ENCODE peak calls at places on chromosomes 4 and X, in four cellular contexts. One of them, this sample, is unnamed.

GRCh38 chrX:141839856-141840255 is 1.7 kb downstream of the MAGEC3 start:
- DNase-seq in cardiac muscle cell: no peak
- DNase-seq in CD8-positive, alpha-beta T cell: no peak
- DNase-seq in K562: no peak
- DNase-seq in this sample: no peak

GRCh38 chr4:151678048-151678853 is 82.6 kb downstream of the GATB start:
- DNase-seq in K562: no peak
- DNase-seq in cardiac muscle cell: no peak
- DNase-seq in CD8-positive, alpha-beta T cell: no peak
- DNase-seq in this sample: no peak

GRCh38 chr4:139595989-139596679 is 40.1 kb upstream of the SETD7 start:
- DNase-seq in K562: no peak
- DNase-seq in cardiac muscle cell: peak
- DNase-seq in CD8-positive, alpha-beta T cell: no peak
- DNase-seq in this sample: no peak

GRCh38 chr4:90943311-90943710 is 816.1 kb downstream of the CCSER1 start:
- DNase-seq in K562: no peak
- DNase-seq in cardiac muscle cell: no peak
- DNase-seq in CD8-positive, alpha-beta T cell: no peak
- DNase-seq in this sample: no peak

GRCh38 chr4:43242611-43243010 is 350.1 kb downstream of the GRXCR1 start:
- DNase-seq in CD8-positive, alpha-beta T cell: no peak
- DNase-seq in cardiac muscle cell: peak
- DNase-seq in K562: no peak
- DNase-seq in this sample: peak

GRCh38 chr4:105895609-105896460 is 564 bp downstream of the NPNT start:
- DNase-seq in CD8-positive, alpha-beta T cell: no peak
- DNase-seq in K562: no peak
- DNase-seq in cardiac muscle cell: peak
- DNase-seq in this sample: no peak

GRCh38 chrX:23788521-23788920 is 5.5 kb downstream of the SAT1 start:
- DNase-seq in CD8-positive, alpha-beta T cell: no peak
- DNase-seq in cardiac muscle cell: no peak
- DNase-seq in K562: no peak
- DNase-seq in this sample: no peak

GRCh38 chrX:7204619-7205018 is 56.7 kb upstream of the PUDP start:
- DNase-seq in CD8-positive, alpha-beta T cell: no peak
- DNase-seq in K562: no peak
- DNase-seq in cardiac muscle cell: no peak
- DNase-seq in this sample: no peak

GRCh38 chr4:22514001-22514400 is 1.9 kb downstream of the ADGRA3 start:
- DNase-seq in K562: no peak
- DNase-seq in CD8-positive, alpha-beta T cell: no peak
- DNase-seq in cardiac muscle cell: peak
- DNase-seq in this sample: no peak

GRCh38 chr4:10182446-10183424 is 66.1 kb upstream of the WDR1 start:
- DNase-seq in CD8-positive, alpha-beta T cell: no peak
- DNase-seq in cardiac muscle cell: no peak
- DNase-seq in K562: peak
- DNase-seq in this sample: no peak

GRCh38 chr4:71020611-71021010 is 27.2 kb downstream of the DCK start:
- DNase-seq in cardiac muscle cell: peak
- DNase-seq in K562: no peak
- DNase-seq in CD8-positive, alpha-beta T cell: no peak
- DNase-seq in this sample: no peak

GRCh38 chr4:69984030-69984443 is 11.7 kb upstream of the STATH start:
- DNase-seq in K562: no peak
- DNase-seq in CD8-positive, alpha-beta T cell: no peak
- DNase-seq in cardiac muscle cell: peak
- DNase-seq in this sample: no peak

GRCh38 chr4:98249831-98250230 is 11.4 kb upstream of the RAP1GDS1 start:
- DNase-seq in cardiac muscle cell: no peak
- DNase-seq in CD8-positive, alpha-beta T cell: no peak
- DNase-seq in K562: no peak
- DNase-seq in this sample: no peak

GRCh38 chrX:134525086-134525792 is 65.3 kb downstream of the HPRT1 start:
- DNase-seq in CD8-positive, alpha-beta T cell: no peak
- DNase-seq in cardiac muscle cell: peak
- DNase-seq in K562: no peak
- DNase-seq in this sample: no peak

GRCh38 chr4:84493092-84493850 is 5.8 kb downstream of the NKX6-1 start:
- DNase-seq in CD8-positive, alpha-beta T cell: no peak
- DNase-seq in K562: no peak
- DNase-seq in cardiac muscle cell: peak
- DNase-seq in this sample: no peak
- H3K4me3 ChIP-seq in CD8-positive, alpha-beta T cell: no peak
- H3K4me3 ChIP-seq in K562: no peak
- H3K4me3 ChIP-seq in cardiac muscle cell: peak
- H3K4me3 ChIP-seq in this sample: no peak

GRCh38 chrX:151973262-151973661 is 1.2 kb downstream of the GABRE start:
- DNase-seq in cardiac muscle cell: no peak
- DNase-seq in K562: no peak
- DNase-seq in CD8-positive, alpha-beta T cell: no peak
- DNase-seq in this sample: no peak
- H3K4me3 ChIP-seq in cardiac muscle cell: no peak
- H3K4me3 ChIP-seq in K562: peak
- H3K4me3 ChIP-seq in CD8-positive, alpha-beta T cell: no peak
- H3K4me3 ChIP-seq in this sample: peak

GRCh38 chr4:155789391-155789790 is 30.6 kb downstream of the GUCY1B1 start:
- DNase-seq in CD8-positive, alpha-beta T cell: no peak
- DNase-seq in cardiac muscle cell: no peak
- DNase-seq in K562: no peak
- DNase-seq in this sample: no peak
- H3K4me3 ChIP-seq in CD8-positive, alpha-beta T cell: no peak
- H3K4me3 ChIP-seq in cardiac muscle cell: no peak
- H3K4me3 ChIP-seq in K562: no peak
- H3K4me3 ChIP-seq in this sample: no peak

DNA sequence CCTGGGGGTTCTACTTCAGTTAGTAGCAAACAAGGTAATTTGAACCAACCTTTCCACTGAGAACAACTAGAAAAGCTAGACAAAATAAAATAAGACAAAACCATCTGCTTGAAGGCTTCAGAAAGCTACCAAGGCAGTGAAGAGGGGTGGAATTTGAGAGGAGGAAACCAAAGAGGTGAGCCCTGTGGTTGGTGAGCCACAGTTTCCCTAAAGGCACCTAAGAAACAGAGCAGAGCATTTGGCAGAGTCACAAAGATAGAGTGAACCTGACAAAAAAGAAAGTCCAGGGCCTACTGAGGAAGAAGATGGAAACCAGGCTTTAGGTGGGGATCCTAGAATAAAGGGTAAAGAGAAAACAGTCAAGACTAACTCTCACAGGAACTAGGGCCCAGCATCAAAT is 44.3 kb downstream of the CHST7 start:
- DNase-seq in K562: no peak
- DNase-seq in cardiac muscle cell: no peak
- DNase-seq in CD8-positive, alpha-beta T cell: no peak
- DNase-seq in this sample: no peak
- H3K4me3 ChIP-seq in K562: no peak
- H3K4me3 ChIP-seq in cardiac muscle cell: no peak
- H3K4me3 ChIP-seq in CD8-positive, alpha-beta T cell: no peak
- H3K4me3 ChIP-seq in this sample: no peak

GRCh38 chrX:39689374-39690104 is 408.2 kb downstream of the BCOR start:
- DNase-seq in CD8-positive, alpha-beta T cell: no peak
- DNase-seq in cardiac muscle cell: no peak
- DNase-seq in K562: no peak
- DNase-seq in this sample: no peak

GRCh38 chrX:39690541-39691415 is 407.0 kb downstream of the BCOR start:
- DNase-seq in CD8-positive, alpha-beta T cell: no peak
- DNase-seq in cardiac muscle cell: no peak
- DNase-seq in K562: no peak
- DNase-seq in this sample: no peak

GRCh38 chrX:39691724-39692123 is 406.0 kb downstream of the BCOR start:
- DNase-seq in cardiac muscle cell: no peak
- DNase-seq in K562: no peak
- DNase-seq in CD8-positive, alpha-beta T cell: no peak
- DNase-seq in this sample: no peak

GRCh38 chrX:39688576-39689373 is 409.0 kb downstream of the BCOR start:
- DNase-seq in CD8-positive, alpha-beta T cell: no peak
- DNase-seq in K562: peak
- DNase-seq in cardiac muscle cell: peak
- DNase-seq in this sample: no peak

DNA sequence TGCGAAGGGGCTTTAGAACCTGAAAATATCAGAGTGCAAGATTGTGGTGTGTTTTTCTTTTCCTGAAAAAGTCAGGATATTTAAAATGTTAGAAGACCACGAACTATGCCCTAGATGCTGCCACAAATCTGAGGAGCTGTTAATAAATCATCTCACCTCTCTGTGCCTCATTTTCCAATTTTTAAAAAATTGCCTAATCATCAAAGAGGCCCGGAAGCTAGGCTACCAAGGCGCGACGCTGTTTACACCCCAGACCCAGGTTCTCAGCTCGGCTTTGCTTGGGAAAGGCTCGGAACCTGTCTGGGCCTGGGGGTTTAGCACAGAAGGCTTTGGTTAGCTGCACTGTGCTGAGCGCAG is 409.6 kb downstream of the BCOR start:
- DNase-seq in CD8-positive, alpha-beta T cell: no peak
- DNase-seq in K562: no peak
- DNase-seq in cardiac muscle cell: no peak
- DNase-seq in this sample: no peak
- H3K4me3 ChIP-seq in CD8-positive, alpha-beta T cell: no peak
- H3K4me3 ChIP-seq in K562: no peak
- H3K4me3 ChIP-seq in cardiac muscle cell: peak
- H3K4me3 ChIP-seq in this sample: peak

GRCh38 chr4:11597506-11597905 is 168.8 kb upstream of the HS3ST1 start:
- DNase-seq in cardiac muscle cell: no peak
- DNase-seq in CD8-positive, alpha-beta T cell: no peak
- DNase-seq in K562: no peak
- DNase-seq in this sample: no peak

GRCh38 chr4:11596989-11597388 is 168.3 kb upstream of the HS3ST1 start:
- DNase-seq in CD8-positive, alpha-beta T cell: no peak
- DNase-seq in K562: no peak
- DNase-seq in cardiac muscle cell: no peak
- DNase-seq in this sample: no peak

GRCh38 chr4:11599044-11599443 is 170.3 kb upstream of the HS3ST1 start:
- DNase-seq in K562: no peak
- DNase-seq in CD8-positive, alpha-beta T cell: no peak
- DNase-seq in cardiac muscle cell: no peak
- DNase-seq in this sample: no peak

GRCh38 chr4:11602606-11603355 is 174.1 kb upstream of the HS3ST1 start:
- DNase-seq in K562: no peak
- DNase-seq in cardiac muscle cell: no peak
- DNase-seq in CD8-positive, alpha-beta T cell: no peak
- DNase-seq in this sample: no peak

GRCh38 chr4:11598591-11598990 is 169.9 kb upstream of the HS3ST1 start:
- DNase-seq in K562: no peak
- DNase-seq in CD8-positive, alpha-beta T cell: no peak
- DNase-seq in cardiac muscle cell: no peak
- DNase-seq in this sample: no peak
- H3K4me3 ChIP-seq in K562: no peak
- H3K4me3 ChIP-seq in CD8-positive, alpha-beta T cell: no peak
- H3K4me3 ChIP-seq in cardiac muscle cell: no peak
- H3K4me3 ChIP-seq in this sample: no peak

DNA sequence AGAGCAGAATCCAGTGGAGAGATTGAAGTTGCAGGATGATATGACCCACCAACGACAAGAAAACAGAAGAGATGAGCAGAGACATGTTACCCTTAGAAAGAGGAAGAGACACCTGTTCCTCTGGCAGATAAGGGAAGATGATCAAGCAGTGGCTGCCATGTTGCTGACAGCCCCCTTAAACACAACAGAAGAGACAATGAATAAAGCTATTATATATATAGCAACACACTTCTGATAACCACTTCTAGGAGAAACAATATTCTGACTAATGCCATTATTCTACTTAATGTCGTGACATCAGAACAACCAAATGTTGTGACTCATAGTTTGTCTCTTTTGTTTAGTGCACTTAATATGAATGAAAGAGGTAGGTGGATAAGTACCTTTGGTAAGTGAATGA is 44.9 kb downstream of the SH3RF1 start:
- DNase-seq in K562: no peak
- DNase-seq in CD8-positive, alpha-beta T cell: no peak
- DNase-seq in cardiac muscle cell: peak
- DNase-seq in this sample: no peak
- H3K4me3 ChIP-seq in K562: no peak
- H3K4me3 ChIP-seq in CD8-positive, alpha-beta T cell: no peak
- H3K4me3 ChIP-seq in cardiac muscle cell: no peak
- H3K4me3 ChIP-seq in this sample: no peak

GRCh38 chrX:46903458-46904242 is 8.6 kb upstream of the JADE3 start:
- DNase-seq in CD8-positive, alpha-beta T cell: peak
- DNase-seq in K562: peak
- DNase-seq in cardiac muscle cell: peak
- DNase-seq in this sample: no peak
- H3K4me3 ChIP-seq in CD8-positive, alpha-beta T cell: no peak
- H3K4me3 ChIP-seq in K562: peak
- H3K4me3 ChIP-seq in cardiac muscle cell: peak
- H3K4me3 ChIP-seq in this sample: peak

GRCh38 chrX:110004210-110004609 is 1.3 kb downstream of the TMEM164 start:
- DNase-seq in K562: no peak
- DNase-seq in cardiac muscle cell: no peak
- DNase-seq in CD8-positive, alpha-beta T cell: no peak
- DNase-seq in this sample: no peak
- H3K4me3 ChIP-seq in K562: peak
- H3K4me3 ChIP-seq in cardiac muscle cell: no peak
- H3K4me3 ChIP-seq in CD8-positive, alpha-beta T cell: no peak
- H3K4me3 ChIP-seq in this sample: no peak

DNA sequence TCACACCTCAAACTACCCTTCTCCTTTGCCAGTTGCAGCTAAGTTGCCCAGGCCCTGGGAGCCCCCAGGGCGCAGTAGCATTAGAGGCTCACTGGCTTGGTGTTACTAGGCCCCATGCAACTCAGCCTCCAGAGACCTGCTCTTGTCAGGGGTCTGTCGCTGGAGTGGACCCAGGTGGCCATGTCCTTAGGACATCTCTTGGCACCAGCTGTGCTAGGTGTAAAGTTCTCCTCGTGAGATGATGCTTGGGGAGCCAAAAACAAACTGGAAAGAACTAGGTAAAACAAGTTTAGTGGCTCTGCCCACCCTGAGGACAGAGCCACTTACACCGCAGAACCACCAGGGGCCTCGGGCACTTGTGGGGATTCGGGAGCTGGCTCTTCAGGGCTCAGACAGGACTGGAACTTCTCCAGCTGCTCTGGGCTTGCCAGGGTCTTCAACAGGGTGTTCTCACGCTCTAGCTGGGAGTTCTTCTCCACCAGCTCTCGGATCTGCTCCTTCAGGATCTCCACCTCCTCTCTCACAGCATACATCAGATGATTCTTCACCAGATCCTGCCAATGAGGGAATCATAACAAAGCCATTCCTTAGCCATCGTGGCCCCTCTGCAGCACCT is 61.3 kb downstream of the TSC22D3 start:
- DNase-seq in cardiac muscle cell: peak
- DNase-seq in K562: no peak
- DNase-seq in CD8-positive, alpha-beta T cell: no peak
- DNase-seq in this sample: no peak
- H3K4me3 ChIP-seq in cardiac muscle cell: no peak
- H3K4me3 ChIP-seq in K562: no peak
- H3K4me3 ChIP-seq in CD8-positive, alpha-beta T cell: peak
- H3K4me3 ChIP-seq in this sample: no peak